ENCODE peak calls at places on chromosome 11, in six cellular contexts. One of them, this sample, is unnamed.

GRCh38 chr11:8873966-8874365 is 37.0 kb upstream of the AKIP1 start:
- DNase-seq in K562: no peak
- DNase-seq in GM12891: no peak
- DNase-seq in HepG2: no peak
- DNase-seq in GM12878: no peak
- DNase-seq in H1: no peak
- DNase-seq in this sample: no peak

GRCh38 chr11:27012254-27012921 is 18.5 kb downstream of the FIBIN start:
- DNase-seq in K562: no peak
- DNase-seq in GM12891: no peak
- DNase-seq in HepG2: no peak
- DNase-seq in GM12878: no peak
- DNase-seq in H1: no peak
- DNase-seq in this sample: no peak

GRCh38 chr11:656426-656825 is 19.4 kb downstream of the DRD4 start:
- DNase-seq in K562: peak; percentile 7
- DNase-seq in GM12891: no peak
- DNase-seq in HepG2: no peak
- DNase-seq in GM12878: no peak
- DNase-seq in H1: no peak
- DNase-seq in this sample: no peak

GRCh38 chr11:84853841-84854497 is 773.2 kb downstream of the DLG2 start:
- DNase-seq in K562: no peak
- DNase-seq in GM12891: no peak
- DNase-seq in HepG2: no peak
- DNase-seq in GM12878: no peak
- DNase-seq in H1: no peak
- DNase-seq in this sample: no peak

GRCh38 chr11:88402192-88402715 is 64.7 kb upstream of the CTSC start:
- DNase-seq in K562: no peak
- DNase-seq in GM12891: no peak
- DNase-seq in HepG2: no peak
- DNase-seq in GM12878: peak; percentile 17
- DNase-seq in H1: no peak
- DNase-seq in this sample: no peak

GRCh38 chr11:43578346-43579170 is 102.0 kb upstream of the HSD17B12 start:
- DNase-seq in K562: no peak
- DNase-seq in GM12891: no peak
- DNase-seq in HepG2: no peak
- DNase-seq in GM12878: no peak
- DNase-seq in H1: peak; percentile 57
- DNase-seq in this sample: no peak

GRCh38 chr11:70637949-70638598 is 239.7 kb downstream of the CTTN start:
- DNase-seq in K562: no peak
- DNase-seq in GM12891: no peak
- DNase-seq in HepG2: peak; percentile 71
- DNase-seq in GM12878: no peak
- DNase-seq in H1: no peak
- DNase-seq in this sample: no peak

GRCh38 chr11:122069946-122070345 is 46.1 kb downstream of the BLID start:
- DNase-seq in K562: no peak
- DNase-seq in GM12891: no peak
- DNase-seq in HepG2: peak; percentile 7
- DNase-seq in GM12878: no peak
- DNase-seq in H1: no peak
- DNase-seq in this sample: no peak

GRCh38 chr11:69640995-69641581 is at the start of gene CCND1:
- DNase-seq in K562: peak; percentile 48
- DNase-seq in GM12891: no peak
- DNase-seq in HepG2: peak; percentile 95
- DNase-seq in GM12878: no peak
- DNase-seq in H1: peak; percentile 83
- DNase-seq in this sample: no peak

GRCh38 chr11:12552677-12553076 is 121.5 kb upstream of the TEAD1 start:
- DNase-seq in K562: no peak
- DNase-seq in GM12891: no peak
- DNase-seq in HepG2: no peak
- DNase-seq in GM12878: no peak
- DNase-seq in H1: no peak
- DNase-seq in this sample: no peak

GRCh38 chr11:32386770-32387377 is 48.5 kb downstream of the WT1 start:
- DNase-seq in K562: peak; percentile 53
- DNase-seq in GM12891: no peak
- DNase-seq in HepG2: no peak
- DNase-seq in GM12878: no peak
- DNase-seq in H1: no peak
- DNase-seq in this sample: no peak

GRCh38 chr11:67372232-67372992 is 986 bp downstream of the CLCF1 start:
- DNase-seq in K562: peak; percentile 89
- DNase-seq in GM12891: no peak
- DNase-seq in HepG2: no peak
- DNase-seq in GM12878: no peak
- DNase-seq in H1: peak; percentile 70
- DNase-seq in this sample: no peak

GRCh38 chr11:83070044-83070877 is 1.4 kb downstream of the RAB30 start:
- DNase-seq in K562: peak; percentile 23
- DNase-seq in GM12891: no peak
- DNase-seq in HepG2: no peak
- DNase-seq in GM12878: no peak
- DNase-seq in H1: no peak
- DNase-seq in this sample: no peak

GRCh38 chr11:75325713-75326438 is 25.6 kb downstream of the ARRB1 start:
- DNase-seq in K562: no peak
- DNase-seq in GM12891: no peak
- DNase-seq in HepG2: no peak
- DNase-seq in GM12878: no peak
- DNase-seq in H1: no peak
- DNase-seq in this sample: no peak

GRCh38 chr11:94133752-94134151 is 5.1 kb downstream of the PANX1 start:
- DNase-seq in K562: no peak
- DNase-seq in GM12891: no peak
- DNase-seq in HepG2: no peak
- DNase-seq in GM12878: no peak
- DNase-seq in H1: no peak
- DNase-seq in this sample: no peak

GRCh38 chr11:14554959-14555358 is 34.8 kb upstream of the PSMA1 start:
- DNase-seq in K562: no peak
- DNase-seq in GM12891: no peak
- DNase-seq in HepG2: no peak
- DNase-seq in GM12878: no peak
- DNase-seq in H1: no peak
- DNase-seq in this sample: no peak

GRCh38 chr11:63858628-63859550 is 20.0 kb downstream of the MARK2 start:
- DNase-seq in K562: peak; percentile 23
- DNase-seq in GM12891: no peak
- DNase-seq in HepG2: peak; percentile 67
- DNase-seq in GM12878: no peak
- DNase-seq in H1: no peak
- DNase-seq in this sample: no peak

GRCh38 chr11:113189909-113190667 is 124.3 kb upstream of the TTC12 start:
- DNase-seq in K562: peak; percentile 58
- DNase-seq in GM12891: no peak
- DNase-seq in HepG2: no peak
- DNase-seq in GM12878: no peak
- DNase-seq in H1: no peak
- DNase-seq in this sample: no peak

GRCh38 chr11:103108933-103109817 is at the start of gene DYNC2H1:
- DNase-seq in K562: peak; percentile 88
- DNase-seq in GM12891: peak; percentile 73
- DNase-seq in HepG2: peak; percentile 67
- DNase-seq in GM12878: peak; percentile 58
- DNase-seq in H1: peak; percentile 89
- DNase-seq in this sample: peak; percentile 74
- TF ChIP-seq POLR2A in K562: no peak
- TF ChIP-seq POLR2A in GM12891: no peak
- TF ChIP-seq POLR2A in HepG2: no peak
- TF ChIP-seq POLR2A in GM12878: no peak
- TF ChIP-seq POLR2A in H1: peak; percentile 52
- TF ChIP-seq POLR2A in this sample: no peak

GRCh38 chr11:73391665-73392064 is 15.5 kb downstream of the RELT start:
- DNase-seq in K562: no peak
- DNase-seq in GM12891: no peak
- DNase-seq in HepG2: no peak
- DNase-seq in GM12878: no peak
- DNase-seq in H1: no peak
- DNase-seq in this sample: no peak
- TF ChIP-seq POLR2AphosphoS5 in K562: no peak
- TF ChIP-seq POLR2AphosphoS5 in GM12891: no peak
- TF ChIP-seq POLR2AphosphoS5 in HepG2: no peak
- TF ChIP-seq POLR2AphosphoS5 in GM12878: no peak
- TF ChIP-seq POLR2AphosphoS5 in H1: no peak
- TF ChIP-seq POLR2AphosphoS5 in this sample: no peak

GRCh38 chr11:118437736-118438125 is 1.4 kb downstream of the KMT2A start:
- DNase-seq in K562: peak; percentile 50
- DNase-seq in GM12891: no peak
- DNase-seq in HepG2: peak; percentile 51
- DNase-seq in GM12878: no peak
- DNase-seq in H1: peak; percentile 59
- DNase-seq in this sample: no peak
- TF ChIP-seq TAF1 in K562: no peak
- TF ChIP-seq TAF1 in GM12891: no peak
- TF ChIP-seq TAF1 in HepG2: no peak
- TF ChIP-seq TAF1 in GM12878: no peak
- TF ChIP-seq TAF1 in H1: no peak
- TF ChIP-seq TAF1 in this sample: no peak

DNA sequence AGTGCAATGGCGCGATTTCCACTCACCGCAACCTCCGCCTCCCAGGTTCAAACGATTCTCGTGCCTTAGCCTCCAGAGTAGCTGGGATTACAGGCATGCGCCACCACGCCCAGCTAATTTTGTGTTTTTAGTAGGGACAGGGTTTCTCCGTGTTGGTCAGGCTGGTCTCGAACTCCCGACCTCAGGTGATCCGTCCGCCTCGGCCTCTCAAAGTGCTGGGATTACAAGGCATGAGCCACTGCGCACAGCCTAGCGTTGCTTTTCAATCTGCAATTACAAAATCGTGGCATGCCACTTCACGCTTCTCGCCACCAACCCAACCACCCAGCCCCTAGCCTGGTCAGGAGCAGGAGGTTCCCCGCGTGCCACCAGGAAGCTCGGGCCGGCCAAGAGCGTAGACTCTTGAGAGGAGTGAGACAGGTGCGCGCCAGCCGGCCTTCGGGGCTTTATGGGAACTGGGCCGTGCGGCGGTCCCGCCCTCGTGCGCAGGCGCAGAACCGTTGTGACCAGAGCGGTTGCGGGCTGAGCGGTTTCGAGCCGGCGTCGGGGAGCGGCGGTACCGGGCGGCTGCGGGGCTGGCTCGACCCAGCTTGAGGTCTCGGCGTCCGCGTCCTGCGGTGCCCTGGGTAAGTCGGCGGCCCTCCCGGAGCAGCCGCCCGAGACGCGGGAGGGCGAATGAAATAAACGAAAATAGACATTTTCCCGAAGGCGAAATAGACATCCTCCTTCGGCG is at the start of gene ASRGL1:
- DNase-seq in K562: peak; percentile 94
- DNase-seq in GM12891: peak; percentile 72
- DNase-seq in HepG2: peak; percentile 43
- DNase-seq in GM12878: peak; percentile 21
- DNase-seq in H1: peak; percentile 95
- DNase-seq in this sample: peak; percentile 56
- TF ChIP-seq POLR2A in K562: peak; percentile 63
- TF ChIP-seq POLR2A in GM12891: no peak
- TF ChIP-seq POLR2A in HepG2: no peak
- TF ChIP-seq POLR2A in GM12878: peak; percentile 42
- TF ChIP-seq POLR2A in H1: peak; percentile 42
- TF ChIP-seq POLR2A in this sample: no peak

GRCh38 chr11:47359162-47359561 is 6.7 kb upstream of the MYBPC3 start:
- DNase-seq in K562: no peak
- DNase-seq in GM12891: no peak
- DNase-seq in HepG2: no peak
- DNase-seq in GM12878: no peak
- DNase-seq in H1: no peak
- DNase-seq in this sample: no peak

GRCh38 chr11:47359586-47359985 is 7.1 kb upstream of the MYBPC3 start:
- DNase-seq in K562: no peak
- DNase-seq in GM12891: no peak
- DNase-seq in HepG2: no peak
- DNase-seq in GM12878: no peak
- DNase-seq in H1: no peak
- DNase-seq in this sample: no peak

GRCh38 chr11:47356998-47357329 is 4.5 kb upstream of the MYBPC3 start:
- DNase-seq in K562: no peak
- DNase-seq in GM12891: no peak
- DNase-seq in HepG2: no peak
- DNase-seq in GM12878: no peak
- DNase-seq in H1: no peak
- DNase-seq in this sample: no peak

GRCh38 chr11:47358731-47359051 is 6.2 kb upstream of the MYBPC3 start:
- DNase-seq in K562: no peak
- DNase-seq in GM12891: no peak
- DNase-seq in HepG2: no peak
- DNase-seq in GM12878: no peak
- DNase-seq in H1: no peak
- DNase-seq in this sample: no peak

GRCh38 chr11:47357985-47358730 is 5.7 kb upstream of the MYBPC3 start:
- DNase-seq in K562: no peak
- DNase-seq in GM12891: no peak
- DNase-seq in HepG2: no peak
- DNase-seq in GM12878: no peak
- DNase-seq in H1: no peak
- DNase-seq in this sample: no peak
- TF ChIP-seq POLR2AphosphoS5 in K562: no peak
- TF ChIP-seq POLR2AphosphoS5 in GM12891: no peak
- TF ChIP-seq POLR2AphosphoS5 in HepG2: no peak
- TF ChIP-seq POLR2AphosphoS5 in GM12878: no peak
- TF ChIP-seq POLR2AphosphoS5 in H1: no peak
- TF ChIP-seq POLR2AphosphoS5 in this sample: no peak

DNA sequence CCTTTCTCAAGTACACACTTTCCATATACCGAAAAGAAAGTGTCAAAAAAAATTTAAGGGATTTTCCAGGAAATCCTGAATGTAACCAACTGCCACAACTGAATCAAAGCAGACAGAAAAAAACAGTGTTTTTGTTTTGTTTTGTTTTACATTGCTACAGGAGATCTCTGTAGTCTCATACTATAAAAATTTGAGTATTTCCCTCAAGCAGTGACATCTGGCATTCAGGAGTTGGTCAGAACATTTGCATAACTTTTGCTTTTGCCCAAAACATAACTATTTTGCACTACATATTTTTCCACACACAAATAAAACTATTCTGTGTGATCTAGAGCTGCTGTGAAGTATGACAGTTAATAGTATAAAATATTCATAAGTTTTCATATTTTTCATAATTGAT is 98.7 kb downstream of the ARHGAP20 start:
- DNase-seq in K562: no peak
- DNase-seq in GM12891: no peak
- DNase-seq in HepG2: no peak
- DNase-seq in GM12878: no peak
- DNase-seq in H1: no peak
- DNase-seq in this sample: no peak
- TF ChIP-seq TAF1 in K562: no peak
- TF ChIP-seq TAF1 in GM12891: no peak
- TF ChIP-seq TAF1 in HepG2: no peak
- TF ChIP-seq TAF1 in GM12878: no peak
- TF ChIP-seq TAF1 in H1: no peak
- TF ChIP-seq TAF1 in this sample: no peak

This sample was measured in GM12892.